ENCODE peak calls at places on chromosomes 3 and 15, in nine cellular contexts. X is K562, M is testis, J is heart left ventricle, A is GM12878, U is right lobe of liver, B is HCT116, G is A549, P is ovary. R is an unnamed sample.

GRCh38 chr3:115022835-115023398 is 124.2 kb downstream of the ZBTB20 start:
- DNase-seq in P (no peak), J (no peak), B (no peak), G (no peak), U (no peak), A (no peak), M (no peak), X (no peak), R (no peak)

GRCh38 chr15:33226559-33227181 is 32.2 kb upstream of the FMN1 start:
- DNase-seq in A (peak; percentile 52), P (no peak), B (peak; percentile 70), X (peak; percentile 24), G (peak; percentile 86), M (peak; percentile 68), U (peak; percentile 48), J (no peak), R (peak; percentile 90)

GRCh38 chr3:41751597-41751996 is 210.3 kb downstream of the ULK4 start:
- DNase-seq in B (no peak), X (no peak), A (no peak), J (no peak), G (no peak), U (no peak), P (no peak), M (no peak), R (no peak)

GRCh38 chr3:190701096-190701532 is 161.4 kb downstream of the GMNC start:
- DNase-seq in G (peak; percentile 13), P (no peak), X (no peak), B (peak; percentile 51), A (no peak), J (no peak), U (peak; percentile 79), M (peak; percentile 48), R (peak; percentile 25)

GRCh38 chr15:66167854-66168253 is 85.7 kb downstream of the MEGF11 start:
- DNase-seq in P (no peak), B (no peak), X (peak; percentile 26), J (no peak), M (no peak), U (no peak), A (no peak), G (no peak), R (no peak)

GRCh38 chr3:107133891-107134290 is 243.3 kb upstream of the CCDC54 start:
- DNase-seq in A (no peak), B (no peak), G (no peak), M (peak; percentile 78), U (no peak), P (no peak), X (no peak), J (no peak), R (no peak)

GRCh38 chr3:165669502-165669901 is 167.7 kb downstream of the BCHE start:
- DNase-seq in J (no peak), M (no peak), B (no peak), A (no peak), U (no peak), X (no peak), G (no peak), P (no peak), R (no peak)

GRCh38 chr3:100463002-100463401 is 29.4 kb upstream of the TMEM45A start:
- DNase-seq in P (no peak), U (peak; percentile 52), B (peak; percentile 45), J (no peak), G (peak; percentile 53), M (peak; percentile 53), A (peak; percentile 35), X (peak; percentile 41), R (peak; percentile 66)

GRCh38 chr3:183527980-183528379 is 27.5 kb downstream of the KLHL6 start:
- DNase-seq in G (no peak), A (no peak), P (no peak), J (no peak), B (no peak), U (no peak), M (no peak), X (no peak), R (no peak)

GRCh38 chr3:151404316-151404715 is 19.8 kb upstream of the P2RY12 start:
- DNase-seq in J (no peak), G (no peak), U (no peak), P (no peak), B (no peak), X (no peak), M (no peak), A (no peak), R (no peak)

GRCh38 chr3:185070491-185071335 is 82.1 kb downstream of the C3orf70 start:
- DNase-seq in X (peak; percentile 58), G (peak; percentile 11), A (no peak), B (peak; percentile 18), U (no peak), P (no peak), J (no peak), M (peak; percentile 67), R (peak; percentile 17)

GRCh38 chr3:158845748-158846350 is 44.0 kb downstream of the MFSD1 start:
- DNase-seq in X (peak; percentile 70), U (no peak), J (no peak), B (peak; percentile 27), P (no peak), M (peak; percentile 34), A (no peak), G (peak; percentile 50), R (peak; percentile 56)

GRCh38 chr15:84810073-84810840 is 6.9 kb upstream of the ALPK3 start:
- DNase-seq in B (no peak), M (no peak), P (no peak), A (no peak), X (no peak), J (no peak), G (no peak), U (no peak), R (no peak)

GRCh38 chr3:134423153-134423552 is 48.9 kb upstream of the AMOTL2 start:
- DNase-seq in U (no peak), P (no peak), M (no peak), B (no peak), X (no peak), A (no peak), G (no peak), J (no peak), R (no peak)

GRCh38 chr15:77983708-77984445 is 93.6 kb downstream of the TBC1D2B start:
- DNase-seq in U (peak; percentile 32), M (peak; percentile 13), G (no peak), A (no peak), J (no peak), P (peak; percentile 42), B (no peak), X (no peak), R (no peak)

GRCh38 chr3:89692601-89693000 is 585.2 kb downstream of the EPHA3 start:
- DNase-seq in U (no peak), A (no peak), J (no peak), X (no peak), P (no peak), M (no peak), G (no peak), B (no peak), R (no peak)

GRCh38 chr15:84023636-84024035 is 211.9 kb upstream of the GOLGA6L4 start:
- DNase-seq in G (peak; percentile 29), P (peak; percentile 55), U (no peak), A (no peak), B (peak; percentile 28), X (peak; percentile 48), J (no peak), M (peak; percentile 60), R (peak; percentile 17)

GRCh38 chr3:189464800-189465199 is 166.4 kb upstream of the TP63 start:
- DNase-seq in B (no peak), X (no peak), M (no peak), U (no peak), G (no peak), A (no peak), J (no peak), P (no peak), R (no peak)

DNA sequence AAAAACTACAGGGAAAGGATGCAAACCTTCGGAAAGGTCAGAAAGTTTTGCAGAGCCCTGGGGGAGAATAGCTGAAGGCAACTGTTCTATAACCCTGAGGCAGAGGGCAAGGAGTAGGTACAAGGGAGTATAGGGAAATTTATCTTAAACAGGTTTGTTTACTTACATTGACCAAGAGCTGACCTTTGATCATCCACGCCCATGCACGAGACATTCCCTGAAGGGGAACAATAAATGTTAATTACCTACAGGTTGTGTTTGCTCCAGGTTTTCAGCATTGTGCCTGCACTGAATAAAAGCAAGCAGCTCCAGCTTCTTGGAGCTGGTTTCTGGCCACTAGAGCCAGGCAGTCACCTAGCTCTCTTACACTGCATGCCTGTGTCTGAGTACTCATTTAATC is 524.5 kb upstream of the TGFBR2 start:
- DNase-seq in J (no peak), X (no peak), M (no peak), B (no peak), A (no peak), G (no peak), U (peak; percentile 50), P (no peak), R (no peak)
- TF ChIP-seq POLR2A in J (no peak), X (no peak), M (no peak), B (no peak), A (no peak), G (no peak), U (no peak), P (no peak), R (no peak)

DNA sequence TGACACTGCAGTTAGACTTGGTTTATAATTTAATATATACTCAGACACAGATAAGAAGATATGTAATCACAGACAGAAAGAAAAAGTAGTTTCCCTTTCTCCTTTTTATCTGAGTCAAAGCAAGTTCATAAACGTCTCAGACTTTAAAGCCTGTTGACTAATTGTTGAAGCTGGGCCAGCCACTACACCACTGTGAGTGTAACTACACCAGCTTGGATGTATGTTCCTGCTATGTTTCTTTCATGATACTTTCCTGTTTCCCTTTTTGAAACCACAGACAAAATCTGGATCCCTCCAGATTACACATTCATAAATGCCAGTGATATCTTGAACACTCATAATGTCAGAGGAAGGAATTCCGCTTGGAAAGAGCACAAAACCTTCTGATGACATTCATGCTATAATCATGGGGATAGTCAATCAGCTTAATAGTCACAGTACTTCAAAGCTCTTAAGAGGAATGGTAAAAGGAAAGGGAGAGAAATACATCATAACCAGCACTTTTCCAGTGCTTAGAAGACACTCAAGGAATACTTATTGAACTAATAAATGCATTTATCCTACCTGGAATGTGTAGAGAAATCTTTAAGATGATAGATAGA is 32.0 kb downstream of the KCNMB2 start:
- DNase-seq in X (no peak), B (no peak), G (no peak), P (no peak), M (no peak), A (no peak), J (no peak), U (no peak), R (no peak)
- TF ChIP-seq POLR2A in X (no peak), B (no peak), G (no peak), P (no peak), M (no peak), A (no peak), J (no peak), U (no peak), R (no peak)

DNA sequence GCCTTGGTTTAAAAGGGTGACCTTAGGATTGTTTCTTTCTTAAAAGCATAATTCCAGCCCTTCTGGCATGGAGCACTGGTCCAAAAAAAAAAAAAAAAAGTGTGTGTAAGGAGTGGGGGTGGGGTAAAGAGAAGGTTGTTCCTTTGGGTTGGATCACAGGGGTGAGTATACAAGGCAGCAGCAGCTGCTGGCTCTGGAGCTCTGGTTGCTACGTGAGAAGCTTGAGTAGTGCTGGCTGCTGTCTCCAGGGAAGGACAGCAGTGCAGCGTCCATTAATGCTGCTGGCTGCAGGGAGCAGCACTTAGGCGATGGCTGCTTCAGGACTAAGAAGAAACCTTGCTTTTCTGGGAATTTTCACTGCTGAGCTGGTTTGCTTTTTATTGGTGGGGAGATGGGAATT is 2.3 kb downstream of the SETD5 start:
- DNase-seq in G (no peak), U (peak; percentile 76), A (no peak), B (peak; percentile 26), X (peak; percentile 69), M (peak; percentile 92), P (peak; percentile 76), J (peak; percentile 74), R (peak; percentile 72)
- TF ChIP-seq POLR2A in G (no peak), U (peak; percentile 28), A (no peak), B (no peak), X (no peak), M (no peak), P (no peak), J (no peak), R (no peak)

GRCh38 chr15:81165565-81165964 is 31.1 kb upstream of the IL16 start:
- DNase-seq in J (no peak), P (no peak), X (no peak), B (no peak), A (no peak), U (no peak), M (no peak), G (no peak), R (no peak)
- TF ChIP-seq POLR2A in J (no peak), P (no peak), X (no peak), B (no peak), A (no peak), U (no peak), M (no peak), G (no peak), R (no peak)

R was measured in erythroblast.